ENCODE peak calls at places on chromosomes 6 and 20, in four cellular contexts. B is IMR-90, J is H9, W is mesenchymal stem cell. U is an unnamed sample.
A peak's percentile ranks its signal among the peaks of the same experiment; 100 is the strongest.

GRCh38 chr6:107323133-107323785 is 136.1 kb downstream of the PDSS2 start:
- DNase-seq in B (peak; percentile 66), J (no peak), W (no peak), U (no peak)

GRCh38 chr20:32674362-32674789 is 635 bp upstream of the C20orf203 start:
- DNase-seq in B (peak; percentile 50), J (no peak), W (peak; percentile 47), U (peak; percentile 85)

GRCh38 chr6:5412663-5413062 is 151.3 kb downstream of the FARS2 start:
- DNase-seq in B (no peak), J (no peak), W (no peak), U (no peak)

GRCh38 chr20:14477125-14477524 is 139.7 kb upstream of the FLRT3 start:
- DNase-seq in B (peak; percentile 73), J (no peak), W (peak; percentile 5), U (no peak)

GRCh38 chr20:32078777-32079176 is 26.7 kb downstream of the HCK start:
- DNase-seq in B (no peak), J (no peak), W (no peak), U (no peak)

GRCh38 chr6:96116674-96117073 is 100.9 kb downstream of the FUT9 start:
- DNase-seq in B (no peak), J (no peak), W (no peak), U (no peak)

GRCh38 chr6:92504509-92504908 is 914.9 kb downstream of the EPHA7 start:
- DNase-seq in B (no peak), J (no peak), W (no peak), U (no peak)

GRCh38 chr20:16583444-16583843 is 10.2 kb upstream of the KIF16B start:
- DNase-seq in B (peak; percentile 12), J (no peak), W (no peak), U (no peak)

GRCh38 chr6:87393026-87393622 is 14.6 kb upstream of the CFAP206 start:
- DNase-seq in B (peak; percentile 70), J (no peak), W (peak; percentile 73), U (peak; percentile 82)

GRCh38 chr6:81613606-81614005 is 138.9 kb downstream of the TENT5A start:
- DNase-seq in B (peak; percentile 88), J (no peak), W (peak; percentile 88), U (no peak)

GRCh38 chr6:125596020-125596419 is 153.4 kb upstream of the HEY2 start:
- DNase-seq in B (no peak), J (no peak), W (no peak), U (no peak)

GRCh38 chr6:125598422-125598821 is 151.0 kb upstream of the HEY2 start:
- DNase-seq in B (peak; percentile 76), J (no peak), W (peak; percentile 86), U (peak; percentile 90)

GRCh38 chr6:125593746-125594145 is 155.7 kb upstream of the HEY2 start:
- DNase-seq in B (no peak), J (no peak), W (no peak), U (no peak)

DNA sequence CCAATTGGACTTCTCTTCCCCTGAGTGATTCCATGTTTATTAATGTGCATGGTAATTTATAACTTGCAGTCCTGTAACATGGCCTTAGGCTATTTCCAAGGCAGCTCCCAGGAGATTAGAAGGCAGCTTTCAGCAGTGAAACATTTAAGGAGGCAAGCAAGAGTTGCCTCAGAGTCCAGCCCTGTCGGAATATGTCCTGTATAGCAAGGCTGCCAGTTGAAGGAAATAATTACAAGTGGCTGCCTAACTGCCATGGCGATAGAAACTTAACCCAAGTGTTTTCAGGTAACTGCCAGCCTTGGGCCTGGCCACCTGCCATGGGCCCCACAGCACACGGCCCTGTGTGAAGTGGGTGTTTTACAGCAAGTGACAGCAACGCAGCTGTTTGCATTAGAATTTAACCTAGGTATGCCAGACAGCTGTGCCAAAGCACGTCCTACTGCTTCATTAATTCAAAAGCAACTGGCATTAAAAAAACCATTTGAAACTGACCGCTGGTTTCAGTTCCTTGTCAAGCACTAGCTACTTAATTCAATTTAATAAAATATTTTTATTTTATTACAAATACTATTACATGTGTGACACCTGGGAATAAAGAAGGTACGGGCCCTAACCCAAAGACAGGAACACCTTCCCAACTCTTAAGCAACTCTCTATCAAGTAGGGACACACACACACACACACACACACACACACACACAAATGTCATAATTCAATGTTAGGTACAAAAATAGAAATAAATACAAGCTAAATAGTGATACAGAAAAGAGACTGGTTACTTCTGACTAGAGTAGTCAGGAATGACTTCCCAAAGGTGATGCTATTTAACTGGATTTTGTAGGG is 151.8 kb upstream of the HEY2 start:
- DNase-seq in B (no peak), J (no peak), W (no peak), U (no peak)
- H2AFZ ChIP-seq in B (peak overlapping the region; percentile 51), J (no peak overlapping the region), W (no peak overlapping the region), U (peak overlapping the region; percentile 70)

GRCh38 chr6:169918239-169918953 is 167.0 kb downstream of the ERMARD start:
- DNase-seq in B (no peak), J (no peak), W (peak; percentile 4), U (no peak)
- H4K8ac ChIP-seq in B (no peak overlapping the region), J (no peak overlapping the region), W (no peak overlapping the region), U (no peak overlapping the region)

DNA sequence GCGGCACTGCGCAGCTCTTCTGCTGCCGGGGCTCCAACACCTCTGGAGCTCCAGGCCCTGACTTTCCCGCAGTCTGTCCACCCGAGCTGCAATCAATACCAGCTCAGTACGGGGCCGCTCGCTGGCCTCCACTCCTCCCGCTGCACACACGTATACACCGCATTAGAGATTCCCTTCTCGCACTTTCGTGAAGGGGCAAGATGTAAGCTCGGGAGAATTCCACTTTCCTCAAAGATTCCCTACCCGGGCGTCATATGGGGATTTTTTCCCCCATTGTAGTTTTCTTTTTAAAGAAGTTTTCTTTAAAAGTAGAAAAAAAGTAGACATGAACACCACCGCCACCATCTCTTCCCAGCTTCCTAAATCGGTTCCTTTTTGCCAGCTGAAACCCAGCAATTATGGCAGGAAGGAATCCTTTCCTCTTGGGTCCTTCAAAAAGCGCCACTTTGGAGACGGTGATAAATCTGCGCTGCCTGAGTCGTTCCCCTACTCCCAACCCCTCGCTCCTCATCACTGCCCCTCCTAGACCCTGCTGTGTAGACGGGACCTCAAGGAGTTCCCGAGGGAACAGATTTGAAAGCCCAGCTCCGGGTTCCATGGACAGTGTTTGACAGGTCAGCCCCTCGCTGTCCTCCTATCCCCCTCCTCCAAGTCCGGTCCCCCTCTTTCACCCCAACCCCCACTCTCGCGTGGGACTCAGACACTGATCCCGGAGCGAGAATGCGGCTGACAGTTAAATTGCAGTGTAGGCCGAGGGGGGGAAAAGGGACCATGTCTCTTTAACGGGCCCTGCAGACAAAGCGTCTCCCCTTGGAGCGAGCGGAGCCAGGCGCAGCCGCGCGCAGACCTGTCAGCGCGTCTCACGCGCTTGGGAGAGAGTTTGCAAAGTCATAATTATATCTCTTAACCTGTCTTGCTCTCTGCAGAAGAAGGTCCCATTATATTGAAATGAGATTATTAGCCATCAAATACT is 39.5 kb downstream of the NCR2 start:
- DNase-seq in B (no peak), J (peak; percentile 39), W (peak; percentile 6), U (no peak)
- H3K27me3 ChIP-seq in B (peaks cover 79% of the 10 kb centered on the region), J (peaks cover 86% of the 10 kb centered on the region), W (peaks cover 87% of the 10 kb centered on the region), U (peaks cover 61% of the 10 kb centered on the region)

GRCh38 chr6:129111853-129112252 is 228.9 kb downstream of the LAMA2 start:
- DNase-seq in B (no peak), J (no peak), W (no peak), U (no peak)

GRCh38 chr6:129105035-129105434 is 222.1 kb downstream of the LAMA2 start:
- DNase-seq in B (peak; percentile 7), J (peak; percentile 34), W (peak; percentile 47), U (no peak)

GRCh38 chr6:129105793-129106192 is 222.9 kb downstream of the LAMA2 start:
- DNase-seq in B (peak; percentile 35), J (no peak), W (peak; percentile 8), U (no peak)

GRCh38 chr6:129110687-129111343 is 227.9 kb downstream of the LAMA2 start:
- DNase-seq in B (peak; percentile 16), J (no peak), W (no peak), U (peak; percentile 88)

DNA sequence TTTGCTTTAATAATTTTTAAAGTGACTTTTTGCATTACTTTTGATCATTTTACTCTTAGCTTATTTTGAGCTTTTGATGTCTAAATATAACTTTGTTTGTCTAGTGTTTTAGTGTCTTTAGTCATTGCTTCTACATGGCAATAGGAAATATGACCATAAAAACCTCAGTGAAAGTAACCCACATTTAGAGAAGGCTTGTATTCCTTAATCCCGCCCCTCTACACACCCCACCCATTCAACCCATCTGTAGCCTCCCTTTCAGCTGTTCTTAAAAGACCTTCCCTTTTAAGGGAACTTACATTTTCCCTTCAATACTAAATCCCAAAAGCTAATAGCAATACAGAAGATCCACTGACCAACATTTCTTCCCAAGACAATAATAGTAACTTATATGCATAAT is 225.4 kb downstream of the LAMA2 start:
- DNase-seq in B (no peak), J (no peak), W (no peak), U (no peak)
- H2AFZ ChIP-seq in B (no peak overlapping the region), J (no peak overlapping the region), W (no peak overlapping the region), U (no peak overlapping the region)

GRCh38 chr6:64256483-64256882 is 620.9 kb downstream of the PHF3 start:
- DNase-seq in B (no peak), J (no peak), W (no peak), U (no peak)
- H4K8ac ChIP-seq in B (no peak overlapping the region), J (no peak overlapping the region), W (no peak overlapping the region), U (no peak overlapping the region)

DNA sequence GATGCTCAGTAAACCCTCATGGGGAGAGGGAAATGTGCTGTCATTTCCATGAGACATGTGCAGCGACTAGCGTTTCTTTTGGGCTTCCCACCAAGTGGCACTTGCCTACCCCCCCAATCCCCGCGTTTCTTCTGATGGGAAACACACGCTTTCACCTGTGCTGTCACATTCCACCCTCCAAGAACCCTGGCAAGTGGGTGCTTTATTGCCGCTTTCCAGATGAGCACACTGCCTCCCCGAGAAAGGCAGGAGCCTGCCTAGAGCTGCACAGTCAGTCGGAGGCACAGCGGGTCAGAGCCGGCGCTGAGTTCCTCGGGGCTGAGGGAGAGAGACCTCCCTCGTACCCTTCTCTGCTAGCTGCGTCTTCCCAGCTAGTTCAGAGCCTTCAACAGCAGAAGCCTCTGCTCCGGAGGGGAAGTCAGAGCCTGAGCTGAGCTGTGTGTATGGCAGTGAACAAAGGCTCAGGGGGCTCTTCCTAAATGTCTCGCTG is 12.3 kb upstream of the CCDC167 start:
- DNase-seq in B (no peak), J (no peak), W (no peak), U (no peak)
- H3K27me3 ChIP-seq in B (peaks cover 58% of the 10 kb centered on the region), J (peaks cover 6% of the 10 kb centered on the region), W (peaks cover 52% of the 10 kb centered on the region), U (no peaks in the 10 kb centered on the region)

GRCh38 chr6:72554761-72555221 is 67.1 kb upstream of the KCNQ5 start:
- DNase-seq in B (peak; percentile 17), J (no peak), W (no peak), U (no peak)

GRCh38 chr6:72554203-72554564 is 67.7 kb upstream of the KCNQ5 start:
- DNase-seq in B (peak; percentile 86), J (no peak), W (peak; percentile 35), U (peak; percentile 18)

GRCh38 chr6:72552938-72553337 is 68.9 kb upstream of the KCNQ5 start:
- DNase-seq in B (peak; percentile 18), J (no peak), W (peak; percentile 50), U (no peak)

GRCh38 chr6:72553531-72554202 is 68.2 kb upstream of the KCNQ5 start:
- DNase-seq in B (peak; percentile 93), J (no peak), W (peak; percentile 90), U (peak; percentile 47)

GRCh38 chr6:72551470-72551869 is 70.4 kb upstream of the KCNQ5 start:
- DNase-seq in B (no peak), J (no peak), W (no peak), U (no peak)
- H2AFZ ChIP-seq in B (no peak overlapping the region), J (no peak overlapping the region), W (no peak overlapping the region), U (no peak overlapping the region)

U was measured in trophoblast cell.